ENCODE peak calls at places on chromosome 10, in eight cellular contexts. S, X, L, H, Y, J, Q and P are unnamed samples.

GRCh38 chr10:44506386-44506785 is 121.5 kb upstream of the CXCL12 start:
- DNase-seq in H (no peak), J (no peak), X (no peak), L (no peak), Y (no peak), Q (no peak), S (no peak), P (no peak)

GRCh38 chr10:27100800-27101347 is 580 bp upstream of the ANKRD26 start:
- DNase-seq in J (no peak), Y (no peak), X (peak), S (no peak), H (peak), L (no peak), Q (no peak), P (no peak)

GRCh38 chr10:72353028-72353962 is 1.4 kb downstream of the DNAJB12 start:
- DNase-seq in H (peak), X (no peak), Y (no peak), J (no peak), S (no peak), Q (no peak), L (peak), P (no peak)

GRCh38 chr10:38038107-38038931 is 27.8 kb downstream of the ZNF33A start:
- DNase-seq in Q (no peak), J (no peak), X (no peak), S (no peak), Y (peak), L (no peak), H (no peak), P (no peak)

GRCh38 chr10:124561206-124561605 is 99.6 kb downstream of the LHPP start:
- DNase-seq in Y (no peak), L (no peak), J (no peak), H (no peak), X (no peak), Q (peak), S (no peak), P (no peak)

GRCh38 chr10:71648595-71649320 is 70.8 kb downstream of the C10orf105 start:
- DNase-seq in L (no peak), H (no peak), J (no peak), Y (no peak), S (no peak), X (no peak), Q (no peak), P (no peak)

GRCh38 chr10:105757302-105757701 is 1116.2 kb downstream of the SORCS3 start:
- DNase-seq in Y (no peak), X (no peak), H (no peak), S (no peak), J (peak), Q (no peak), L (no peak), P (no peak)

GRCh38 chr10:81403451-81403850 is 471.5 kb upstream of the NRG3 start:
- DNase-seq in Q (no peak), S (no peak), X (no peak), Y (no peak), L (no peak), H (no peak), J (no peak), P (no peak)

GRCh38 chr10:10745281-10745680 is 272.4 kb upstream of the CELF2 start:
- DNase-seq in Q (no peak), L (no peak), H (no peak), S (no peak), J (no peak), Y (no peak), X (no peak), P (no peak)

GRCh38 chr10:71708301-71708703 is 11.3 kb downstream of the C10orf105 start:
- DNase-seq in X (peak), J (peak), S (no peak), H (peak), Q (peak), L (no peak), Y (peak), P (no peak)

GRCh38 chr10:33657154-33657900 is 322.9 kb upstream of the NRP1 start:
- DNase-seq in H (no peak), L (no peak), Q (peak), S (no peak), Y (no peak), X (no peak), J (no peak), P (no peak)

GRCh38 chr10:104256335-104257080 is 1.8 kb downstream of the GSTO1 start:
- DNase-seq in X (no peak), J (no peak), H (no peak), Q (no peak), Y (no peak), S (no peak), L (peak), P (no peak)

GRCh38 chr10:79904671-79905321 is 44.1 kb downstream of the SFTPD start:
- DNase-seq in S (peak), J (peak), H (peak), Y (peak), X (peak), Q (peak), L (peak), P (no peak)

GRCh38 chr10:131723601-131724530 is 176.9 kb upstream of the PPP2R2D start:
- DNase-seq in Q (no peak), X (no peak), Y (no peak), J (no peak), L (no peak), H (no peak), S (peak), P (no peak)

GRCh38 chr10:132152896-132153580 is 33.7 kb upstream of the DPYSL4 start:
- DNase-seq in L (no peak), J (no peak), X (no peak), Q (peak), S (no peak), Y (no peak), H (no peak), P (no peak)

GRCh38 chr10:91313761-91314520 is 93.5 kb downstream of the PCGF5 start:
- DNase-seq in H (no peak), S (no peak), L (peak), Y (no peak), Q (no peak), J (no peak), X (no peak), P (no peak)

DNA sequence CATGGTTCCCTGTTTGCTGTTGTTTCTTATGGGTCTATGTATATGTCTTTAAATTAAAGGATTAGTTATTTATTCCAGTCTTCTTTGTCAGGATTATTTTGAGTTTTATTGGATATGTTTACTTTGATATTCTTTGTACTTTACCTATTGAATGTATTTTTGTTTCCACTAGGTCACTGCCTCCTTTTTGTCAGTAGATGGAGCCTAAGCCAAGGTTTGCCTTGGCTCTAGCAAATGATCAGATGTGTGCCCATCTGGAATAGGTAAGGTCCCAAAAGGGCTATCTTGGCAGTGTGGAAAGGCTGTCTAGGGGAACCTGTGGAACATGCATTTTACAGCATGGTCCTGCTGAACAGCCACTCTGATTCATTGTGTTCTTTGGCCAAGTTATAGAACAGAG is 337.3 kb upstream of the GHITM start:
- DNase-seq in J (no peak), S (no peak), L (no peak), Q (no peak), X (no peak), Y (no peak), H (no peak), P (no peak)
- TF ChIP-seq CTCF in J (no peak), S (no peak), L (peak), Q (no peak), X (no peak), Y (no peak), H (no peak), P (peak)

DNA sequence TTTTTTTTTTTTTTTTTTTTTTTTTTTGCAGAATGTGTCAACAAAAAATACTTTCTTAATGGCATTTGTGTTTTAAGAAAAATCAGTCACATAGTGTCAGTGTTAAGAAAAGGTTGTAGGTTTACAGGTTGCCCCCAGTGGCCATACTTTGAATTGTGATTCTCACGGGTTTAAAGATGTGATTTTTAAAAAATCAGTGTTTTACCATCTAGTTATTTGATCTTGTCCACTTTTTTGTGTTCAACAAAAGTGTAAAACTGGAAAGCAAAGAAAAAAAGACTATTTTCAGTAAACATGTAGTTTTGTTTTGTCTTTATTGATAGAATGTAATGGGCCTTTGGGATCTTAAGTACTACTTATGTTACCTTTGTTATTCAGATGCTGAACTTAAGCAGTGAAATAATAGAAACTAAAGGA is 25.7 kb downstream of the SUV39H2 start:
- DNase-seq in Q (no peak), L (no peak), S (no peak), Y (peak), J (no peak), X (peak), H (no peak), P (no peak)
- TF ChIP-seq CTCF in Q (no peak), L (peak), S (peak), Y (peak), J (peak), X (peak), H (peak), P (peak)

DNA sequence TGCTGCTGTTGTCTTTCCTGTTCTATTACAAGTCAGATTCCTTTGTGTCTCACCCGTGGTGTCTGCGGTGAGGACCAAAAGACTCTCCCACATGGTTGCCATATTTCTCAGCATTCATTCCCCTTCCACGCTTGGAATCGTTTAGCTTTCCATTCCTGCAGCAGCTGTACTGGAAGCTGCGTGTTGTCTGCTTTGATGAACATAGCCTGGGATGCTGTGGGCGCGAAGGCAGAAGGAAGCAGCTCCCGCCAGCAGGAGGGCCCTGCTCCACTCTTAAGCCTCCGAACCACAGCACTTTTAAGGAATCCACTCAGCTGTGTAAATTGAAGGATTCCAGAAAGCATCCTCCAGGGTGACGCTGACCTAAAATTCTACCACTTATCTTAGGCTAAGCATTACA is 303.6 kb upstream of the PITRM1 start:
- DNase-seq in Y (no peak), Q (no peak), J (no peak), H (no peak), L (no peak), S (no peak), X (no peak), P (no peak)
- TF ChIP-seq CTCF in Y (no peak), Q (no peak), J (no peak), H (no peak), L (no peak), S (no peak), X (no peak), P (no peak)

DNA sequence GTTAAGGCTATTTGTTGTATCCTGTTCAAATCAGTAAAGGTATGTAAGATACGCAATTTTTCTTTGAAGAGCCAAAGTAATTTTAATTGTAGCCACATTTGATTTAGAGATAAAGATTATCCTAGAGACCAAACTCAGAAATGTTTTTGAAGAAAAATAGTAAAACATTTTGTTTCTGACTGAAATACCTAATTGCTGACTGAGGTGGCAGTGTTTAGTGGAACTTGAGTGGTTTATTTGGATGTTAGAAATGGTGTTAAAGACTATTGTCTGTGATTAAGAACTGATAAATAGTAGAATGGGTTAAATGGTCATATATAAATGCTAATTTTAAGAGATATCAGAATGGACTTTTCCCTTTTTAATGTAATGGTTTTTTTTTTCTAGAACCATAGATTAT is 15.3 kb downstream of the EDRF1 start:
- DNase-seq in X (no peak), J (no peak), H (no peak), Q (no peak), L (no peak), S (no peak), Y (no peak), P (no peak)
- TF ChIP-seq CTCF in X (no peak), J (no peak), H (no peak), Q (no peak), L (peak), S (peak), Y (no peak), P (peak)